ENCODE peak calls at places on chromosome 1, in five cellular contexts. A, H, X, L and Y are unnamed samples.

GRCh38 chr1:48470506-48470905 is 1.5 kb downstream of the SPATA6 start:
- DNase-seq in A (no peak), H (peak; percentile 61), X (no peak), L (no peak), Y (no peak)

GRCh38 chr1:52140633-52141512 is 1.0 kb upstream of the ZFYVE9 start:
- DNase-seq in A (no peak), H (no peak), X (no peak), L (no peak), Y (no peak)

GRCh38 chr1:8218351-8219092 is 99.4 kb upstream of the SLC45A1 start:
- DNase-seq in A (no peak), H (no peak), X (peak; percentile 65), L (peak; percentile 76), Y (no peak)

GRCh38 chr1:115648717-115649691 is 7.2 kb downstream of the VANGL1 start:
- DNase-seq in A (no peak), H (no peak), X (no peak), L (no peak), Y (no peak)

GRCh38 chr1:227742738-227743715 is 7.8 kb downstream of the SNAP47 start:
- DNase-seq in A (no peak), H (no peak), X (no peak), L (no peak), Y (no peak)

GRCh38 chr1:226201029-226201593 is 14.6 kb upstream of the ACBD3 start:
- DNase-seq in A (peak; percentile 79), H (no peak), X (peak; percentile 9), L (no peak), Y (no peak)

GRCh38 chr1:79293611-79294010 is 287.1 kb upstream of the ADGRL4 start:
- DNase-seq in A (no peak), H (no peak), X (peak; percentile 37), L (peak; percentile 68), Y (no peak)

GRCh38 chr1:110619412-110620249 is 13.5 kb upstream of the KCNA2 start:
- DNase-seq in A (peak; percentile 90), H (peak; percentile 93), X (peak; percentile 59), L (peak; percentile 67), Y (no peak)

GRCh38 chr1:234473123-234473522 is 5.9 kb downstream of the TARBP1 start:
- DNase-seq in A (no peak), H (no peak), X (no peak), L (no peak), Y (no peak)

GRCh38 chr1:86503477-86504129 is 34.9 kb downstream of the CLCA1 start:
- DNase-seq in A (no peak), H (peak; percentile 67), X (peak; percentile 18), L (no peak), Y (no peak)

GRCh38 chr1:79042117-79042516 is 35.6 kb upstream of the ADGRL4 start:
- DNase-seq in A (no peak), H (no peak), X (peak; percentile 80), L (peak; percentile 39), Y (no peak)

GRCh38 chr1:42439940-42440339 is 15.9 kb downstream of the ZMYND12 start:
- DNase-seq in A (no peak), H (no peak), X (peak; percentile 82), L (peak; percentile 45), Y (no peak)

GRCh38 chr1:40592107-40592773 is 60.8 kb downstream of the ZNF684 start:
- DNase-seq in A (peak; percentile 63), H (no peak), X (peak; percentile 17), L (peak; percentile 14), Y (peak; percentile 95)

GRCh38 chr1:24057171-24057570 is 54.8 kb downstream of the MYOM3 start:
- DNase-seq in A (no peak), H (no peak), X (no peak), L (no peak), Y (no peak)

GRCh38 chr1:161827786-161828185 is 61.7 kb downstream of the ATF6 start:
- DNase-seq in A (no peak), H (no peak), X (peak; percentile 56), L (no peak), Y (no peak)

GRCh38 chr1:73910466-73910865 is 287.5 kb downstream of the LRRIQ3 start:
- DNase-seq in A (no peak), H (no peak), X (no peak), L (no peak), Y (no peak)

GRCh38 chr1:221887091-221887746 is 145.3 kb upstream of the DUSP10 start:
- DNase-seq in A (no peak), H (peak; percentile 50), X (peak; percentile 88), L (peak; percentile 97), Y (peak; percentile 75)

GRCh38 chr1:23198373-23198772 is 18.9 kb downstream of the HTR1D start:
- DNase-seq in A (no peak), H (no peak), X (peak; percentile 97), L (peak; percentile 82), Y (no peak)

GRCh38 chr1:111576547-111576946 is 43.0 kb upstream of the RAP1A start:
- DNase-seq in A (no peak), H (peak; percentile 83), X (no peak), L (no peak), Y (peak; percentile 81)

GRCh38 chr1:232382671-232383070 is 247.3 kb downstream of the SIPA1L2 start:
- DNase-seq in A (no peak), H (no peak), X (no peak), L (no peak), Y (no peak)

GRCh38 chr1:234730542-234731370 is 120.8 kb upstream of the IRF2BP2 start:
- DNase-seq in A (peak; percentile 65), H (no peak), X (no peak), L (no peak), Y (no peak)

GRCh38 chr1:94801919-94802546 is 18.1 kb upstream of the SLC44A3 start:
- DNase-seq in A (peak; percentile 37), H (peak; percentile 54), X (peak; percentile 94), L (peak; percentile 83), Y (peak; percentile 61)
- H3K4me3 ChIP-seq in A (no peak overlapping the region), H (no peak overlapping the region), X (peak overlapping the region; percentile 13), L (peak overlapping the region; percentile 6), Y (no peak overlapping the region)

GRCh38 chr1:88646852-88647645 is 37.0 kb upstream of the PKN2 start:
- DNase-seq in A (no peak), H (no peak), X (no peak), L (no peak), Y (no peak)
- H3K4me3 ChIP-seq in A (no peak overlapping the region), H (no peak overlapping the region), X (no peak overlapping the region), L (no peak overlapping the region), Y (no peak overlapping the region)

GRCh38 chr1:182610606-182611194 is 6.5 kb upstream of the RGS16 start:
- DNase-seq in A (no peak), H (no peak), X (no peak), L (no peak), Y (no peak)
- H3K4me3 ChIP-seq in A (no peak overlapping the region), H (no peak overlapping the region), X (no peak overlapping the region), L (no peak overlapping the region), Y (no peak overlapping the region)

DNA sequence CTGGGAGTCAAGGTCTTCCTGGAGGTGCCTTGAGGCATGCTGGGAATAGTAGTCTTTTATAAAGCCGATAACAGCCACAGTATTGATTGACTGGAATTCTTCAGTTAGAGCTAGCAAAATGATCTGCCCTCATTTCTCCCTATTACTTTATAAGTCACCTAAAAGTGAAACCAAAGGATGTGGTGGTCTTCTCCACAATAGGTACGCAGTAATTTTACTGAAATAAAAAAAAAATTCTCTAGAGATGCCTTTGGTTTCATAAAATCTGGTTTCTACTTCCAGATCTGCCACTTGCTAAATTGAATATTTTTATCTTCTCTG is 518 bp upstream of the NDC1 start:
- DNase-seq in A (no peak), H (no peak), X (no peak), L (no peak), Y (no peak)
- H3K4me3 ChIP-seq in A (peak overlapping the region; percentile 83), H (peak overlapping the region; percentile 89), X (peak overlapping the region; percentile 98), L (peak overlapping the region; percentile 78), Y (peak overlapping the region; percentile 95)

GRCh38 chr1:101239095-101240040 is 2.5 kb downstream of the S1PR1 start:
- DNase-seq in A (no peak), H (no peak), X (no peak), L (no peak), Y (no peak)

GRCh38 chr1:101238681-101239094 is 1.9 kb downstream of the S1PR1 start:
- DNase-seq in A (peak; percentile 78), H (peak; percentile 88), X (peak; percentile 91), L (peak; percentile 83), Y (peak; percentile 39)

GRCh38 chr1:101238041-101238515 is 1.3 kb downstream of the S1PR1 start:
- DNase-seq in A (peak; percentile 73), H (peak; percentile 50), X (no peak), L (no peak), Y (no peak)

GRCh38 chr1:101241485-101242225 is 4.8 kb downstream of the S1PR1 start:
- DNase-seq in A (no peak), H (no peak), X (no peak), L (no peak), Y (no peak)

GRCh38 chr1:101240041-101240430 is 3.2 kb downstream of the S1PR1 start:
- DNase-seq in A (no peak), H (no peak), X (no peak), L (no peak), Y (no peak)
- H3K4me3 ChIP-seq in A (no peak overlapping the region), H (peak overlapping the region; percentile 76), X (no peak overlapping the region), L (no peak overlapping the region), Y (no peak overlapping the region)

GRCh38 chr1:93980320-93980744 is 71.1 kb upstream of the GCLM start:
- DNase-seq in A (peak; percentile 36), H (no peak), X (no peak), L (no peak), Y (no peak)
- H3K4me3 ChIP-seq in A (no peak overlapping the region), H (no peak overlapping the region), X (no peak overlapping the region), L (no peak overlapping the region), Y (no peak overlapping the region)

GRCh38 chr1:54571803-54572202 is 23.8 kb downstream of the ACOT11 start:
- DNase-seq in A (peak; percentile 10), H (no peak), X (no peak), L (no peak), Y (no peak)

GRCh38 chr1:54575605-54576004 is 27.6 kb downstream of the ACOT11 start:
- DNase-seq in A (no peak), H (no peak), X (no peak), L (no peak), Y (no peak)

GRCh38 chr1:54575161-54575560 is 27.1 kb downstream of the ACOT11 start:
- DNase-seq in A (no peak), H (no peak), X (no peak), L (no peak), Y (no peak)

GRCh38 chr1:54572236-54572850 is 24.3 kb downstream of the ACOT11 start:
- DNase-seq in A (no peak), H (no peak), X (no peak), L (no peak), Y (no peak)

DNA sequence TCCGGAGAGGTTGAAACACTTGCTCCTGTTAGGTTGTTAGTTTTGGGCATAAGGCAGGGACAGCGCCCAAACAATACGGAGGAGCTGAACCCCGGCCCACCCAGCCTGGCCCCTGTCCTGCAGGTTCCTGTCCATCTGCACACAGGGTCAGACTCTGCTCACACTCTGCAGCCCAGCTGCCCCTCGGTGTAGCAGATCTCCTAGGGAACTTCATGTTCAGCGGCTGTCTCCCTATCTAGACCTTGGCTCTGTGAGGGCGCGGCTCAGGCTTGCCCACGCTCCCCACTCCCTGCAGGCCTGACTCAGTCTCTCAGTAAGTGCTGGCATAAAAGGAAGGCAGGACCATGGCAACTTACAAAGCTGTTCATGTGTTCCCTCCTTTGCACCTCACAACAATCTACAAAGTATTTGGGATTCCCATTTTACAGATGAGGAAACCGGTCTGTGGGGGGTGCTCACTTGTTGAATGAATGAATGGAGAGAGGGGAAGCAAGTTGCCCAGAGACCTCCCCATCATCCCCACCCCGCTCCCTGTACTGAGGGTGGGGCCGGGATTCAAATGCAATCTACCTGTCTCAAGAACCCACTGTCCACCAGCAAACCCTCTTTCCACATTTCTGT is 26.2 kb downstream of the ACOT11 start:
- DNase-seq in A (no peak), H (no peak), X (no peak), L (no peak), Y (no peak)
- H3K4me3 ChIP-seq in A (no peak overlapping the region), H (no peak overlapping the region), X (no peak overlapping the region), L (no peak overlapping the region), Y (no peak overlapping the region)